ENCODE peak calls at places on chromosomes 4 and X, in six cellular contexts. S, L, N, R, D and T are unnamed samples. For H3K36me3, the result is how much of the 10 kb centered on the place peaks cover.

GRCh38 chr4:78481180-78481579 is 70.4 kb upstream of the ANXA3 start:
- DNase-seq in S (no peak), R (no peak), D (no peak), N (no peak), L (no peak), T (no peak)

GRCh38 chrX:145729635-145730034 is 88.0 kb upstream of the SLITRK2 start:
- DNase-seq in S (no peak), D (no peak), L (no peak), N (no peak), R (peak), T (no peak)

GRCh38 chr4:108620933-108621905 is 843 bp downstream of the RPL34 start:
- DNase-seq in R (no peak), D (no peak), N (no peak), S (no peak), L (no peak), T (no peak)

GRCh38 chrX:48747415-48748026 is 14.0 kb upstream of the GLOD5 start:
- DNase-seq in S (no peak), N (no peak), R (no peak), D (no peak), L (no peak), T (no peak)

GRCh38 chrX:130114141-130114561 is 3.9 kb upstream of the ELF4 start:
- DNase-seq in L (no peak), S (no peak), D (no peak), R (peak), N (no peak), T (no peak)

GRCh38 chrX:13014111-13015094 is 30.0 kb downstream of the FAM9C start:
- DNase-seq in L (no peak), D (no peak), S (no peak), N (no peak), R (no peak), T (no peak)

GRCh38 chrX:45134303-45134702 is 66.4 kb downstream of the DIPK2B start:
- DNase-seq in N (no peak), D (no peak), S (no peak), L (no peak), R (no peak), T (no peak)

GRCh38 chr4:101229116-101229515 is 118.2 kb downstream of the PPP3CA start:
- DNase-seq in L (no peak), R (no peak), S (no peak), N (no peak), D (no peak), T (no peak)

GRCh38 chr4:144562019-144562740 is 83.8 kb upstream of the HHIP start:
- DNase-seq in L (no peak), S (no peak), N (no peak), R (no peak), D (no peak), T (no peak)

GRCh38 chr4:78622253-78622979 is 70.8 kb downstream of the ANXA3 start:
- DNase-seq in D (no peak), N (no peak), S (no peak), L (no peak), R (peak), T (no peak)

GRCh38 chr4:105145059-105145912 is 1.4 kb upstream of the TET2 start:
- DNase-seq in L (no peak), S (no peak), D (no peak), N (no peak), R (no peak), T (no peak)

GRCh38 chrX:73851014-73852009 is 288.3 kb downstream of the CHIC1 start:
- DNase-seq in R (no peak), N (peak), S (no peak), L (no peak), D (peak), T (peak)

GRCh38 chr4:35253331-35253730 is 991.0 kb downstream of the ARAP2 start:
- DNase-seq in R (peak), N (no peak), L (no peak), S (no peak), D (no peak), T (no peak)

GRCh38 chr4:123699823-123700822 is 303.5 kb downstream of the SPRY1 start:
- DNase-seq in N (no peak), D (no peak), S (no peak), R (peak), L (no peak), T (no peak)

GRCh38 chr4:146040623-146041022 is 102.0 kb upstream of the ZNF827 start:
- DNase-seq in S (no peak), L (no peak), R (peak), D (no peak), N (no peak), T (no peak)

GRCh38 chr4:165308174-165308573 is 19.3 kb upstream of the MSMO1 start:
- DNase-seq in S (no peak), L (no peak), R (peak), N (no peak), D (no peak), T (no peak)

GRCh38 chr4:107500551-107500950 is 219.5 kb downstream of the PAPSS1 start:
- DNase-seq in D (no peak), S (no peak), L (no peak), R (no peak), N (no peak), T (no peak)

GRCh38 chr4:74114234-74114633 is 15.2 kb upstream of the CXCL2 start:
- DNase-seq in N (no peak), L (no peak), D (no peak), R (peak), S (no peak), T (no peak)

DNA sequence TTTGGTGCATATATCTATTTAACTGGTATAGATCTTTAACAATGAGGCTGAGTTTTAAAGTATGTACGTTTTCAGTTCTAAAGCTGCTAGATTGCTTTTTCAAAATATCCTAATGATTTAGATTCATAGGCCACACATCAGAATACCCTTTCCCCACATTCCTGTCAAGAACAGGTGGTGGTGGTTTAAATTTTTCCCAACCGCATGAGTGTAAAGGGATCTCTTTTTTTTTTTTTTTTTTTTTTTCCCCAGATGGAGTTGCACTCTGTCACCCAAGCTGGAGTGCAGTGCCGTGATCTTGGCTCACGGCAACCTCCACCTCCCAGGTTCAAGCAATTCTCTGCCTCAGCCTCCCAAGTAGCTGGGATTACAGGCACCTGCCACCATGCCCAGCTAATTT is 28.0 kb downstream of the NUP54 start:
- DNase-seq in N (no peak), R (no peak), S (no peak), D (no peak), L (no peak), T (no peak)
- H3K36me3 ChIP-seq in N (half or more), R (half or more), S (half or more), D (under half), L (half or more), T (half or more)

DNA sequence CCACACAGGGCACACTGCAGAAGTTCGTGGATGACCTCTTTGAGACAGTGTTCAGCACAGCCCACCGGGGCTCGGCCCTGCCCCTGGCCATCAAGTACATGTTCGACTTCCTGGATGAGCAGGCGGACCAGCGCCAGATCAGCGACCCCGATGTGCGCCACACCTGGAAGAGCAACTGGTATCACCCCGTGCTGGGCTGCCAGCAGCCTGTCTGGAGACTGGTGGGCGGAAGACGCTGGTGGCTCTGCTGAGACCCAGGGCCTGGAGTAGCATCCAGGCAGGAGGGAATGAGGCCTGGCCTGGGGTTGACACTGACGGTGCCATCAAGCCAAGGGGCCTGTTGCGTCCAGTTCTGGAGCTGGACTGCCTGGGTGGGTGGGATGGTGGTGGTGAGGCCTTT is 8.6 kb downstream of the LAGE3 start:
- DNase-seq in N (peak), R (no peak), L (peak), S (no peak), D (no peak), T (no peak)
- H3K36me3 ChIP-seq in N (half or more), R (under half), L (half or more), S (under half), D (under half), T (under half)

DNA sequence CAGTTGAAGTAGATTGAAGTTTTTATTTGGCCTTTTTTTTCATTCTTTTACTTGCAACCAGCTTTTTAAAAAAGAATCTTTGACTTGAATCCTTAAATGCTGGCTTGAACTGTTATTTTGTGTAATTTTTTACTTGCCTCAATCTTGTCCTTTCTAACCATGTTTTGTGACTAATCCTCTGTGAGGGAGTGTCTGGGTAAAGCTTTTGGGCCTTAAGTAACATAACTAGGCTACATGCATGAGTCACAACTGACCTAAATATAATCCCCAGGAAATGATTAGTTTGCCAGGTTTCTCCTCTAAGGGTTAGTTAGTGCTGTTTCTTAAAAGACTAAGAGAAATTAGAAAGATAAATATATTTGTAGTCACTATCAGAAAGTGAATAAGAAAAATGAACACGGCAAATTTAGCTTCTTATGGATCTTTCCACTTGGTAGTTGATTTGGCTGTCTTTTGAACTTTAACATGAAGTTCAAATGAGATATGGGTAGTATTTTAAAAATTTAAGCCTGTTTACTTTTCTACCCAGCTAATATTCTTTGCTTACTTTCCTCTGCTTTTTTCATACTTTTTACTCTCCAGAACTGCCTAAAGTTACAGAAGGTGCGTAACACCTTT is 13.0 kb downstream of the EXOC1 start:
- DNase-seq in L (no peak), S (no peak), N (no peak), R (peak), D (no peak), T (no peak)
- H3K36me3 ChIP-seq in L (half or more), S (half or more), N (half or more), R (under half), D (under half), T (under half)

DNA sequence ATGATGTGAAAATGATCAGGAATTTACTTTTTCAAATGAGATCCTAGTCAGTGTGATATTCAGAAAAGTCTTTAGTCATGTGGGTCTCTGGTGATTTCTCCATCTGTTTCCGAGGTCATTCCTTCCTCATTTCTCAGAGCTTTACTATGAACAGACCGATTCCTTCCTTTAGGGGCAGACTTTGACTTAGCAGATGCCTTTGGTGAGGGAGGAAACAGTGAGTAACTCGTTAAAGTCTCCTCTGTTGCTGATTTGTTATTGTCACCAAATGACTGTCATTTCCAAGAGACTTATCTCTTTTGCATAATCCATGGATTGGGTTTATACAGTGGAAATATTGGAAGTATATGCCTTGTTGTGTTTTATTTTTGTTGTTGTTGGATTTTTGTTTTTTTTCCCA is 76.2 kb upstream of the CD99 start:
- DNase-seq in N (no peak), D (no peak), S (no peak), R (peak), L (no peak), T (no peak)
- H3K36me3 ChIP-seq in N (half or more), D (under half), S (under half), R (under half), L (under half), T (under half)

GRCh38 chr4:10108391-10108790 is 8.2 kb downstream of the WDR1 start:
- DNase-seq in S (no peak), D (no peak), R (no peak), L (no peak), N (no peak), T (no peak)

GRCh38 chr4:10108818-10109783 is 7.5 kb downstream of the WDR1 start:
- DNase-seq in R (peak), D (no peak), L (no peak), S (no peak), N (no peak), T (no peak)

GRCh38 chr4:10112658-10113284 is 3.8 kb downstream of the WDR1 start:
- DNase-seq in L (no peak), D (no peak), N (no peak), S (no peak), R (no peak), T (no peak)

GRCh38 chr4:10111067-10111801 is 5.4 kb downstream of the WDR1 start:
- DNase-seq in D (no peak), R (no peak), S (no peak), L (no peak), N (no peak), T (no peak)

GRCh38 chr4:10109995-10110670 is 6.5 kb downstream of the WDR1 start:
- DNase-seq in D (no peak), N (no peak), R (no peak), S (no peak), L (no peak), T (no peak)
- H3K36me3 ChIP-seq in D (under half), N (half or more), R (under half), S (half or more), L (half or more), T (half or more)

DNA sequence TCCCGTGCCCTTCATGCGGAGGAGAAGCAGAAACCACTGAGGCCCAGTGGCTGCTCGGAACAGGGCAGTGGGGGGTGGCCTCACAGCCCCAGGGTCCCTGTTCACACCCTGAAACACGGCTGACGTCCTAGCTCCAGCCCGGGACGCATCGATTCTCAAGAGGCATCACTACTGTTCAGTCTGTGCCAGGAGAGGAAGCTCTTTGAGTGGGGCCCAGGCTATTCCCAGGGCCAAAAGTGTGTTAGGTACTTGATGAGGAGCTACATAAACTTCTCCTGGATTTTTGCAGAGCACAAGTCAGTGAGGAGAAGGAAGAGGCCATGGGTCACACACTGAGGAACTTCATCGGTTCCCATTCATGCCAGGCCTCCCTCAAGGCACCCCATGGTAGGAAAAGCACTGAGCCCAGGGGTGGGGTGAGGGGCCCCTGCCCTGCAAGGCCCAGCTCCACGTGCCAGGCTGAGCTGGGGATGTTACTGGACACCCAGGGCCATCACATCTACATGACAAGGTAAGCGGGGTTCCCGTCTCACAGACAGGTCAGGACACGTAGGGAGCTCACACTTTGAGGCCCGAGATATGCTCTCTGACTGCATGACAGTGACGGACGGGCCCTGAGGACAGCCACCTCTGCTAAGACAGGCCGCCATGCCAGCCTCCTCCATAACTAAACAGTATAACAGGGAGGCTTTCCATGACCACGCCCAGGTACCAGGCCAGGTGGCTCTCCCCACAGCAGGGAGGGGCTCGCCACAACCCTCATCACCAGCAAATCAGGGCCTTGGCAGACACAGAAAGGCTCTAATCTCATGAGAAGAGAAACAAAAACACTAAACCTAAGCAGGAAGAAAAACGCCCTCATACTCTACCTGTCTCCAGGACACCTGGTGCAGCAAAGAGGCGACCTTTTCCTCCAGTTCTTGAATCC is 12.4 kb downstream of the TNIP2 start:
- DNase-seq in N (peak), S (no peak), D (no peak), L (peak), R (no peak), T (no peak)
- H3K36me3 ChIP-seq in N (half or more), S (half or more), D (under half), L (half or more), R (under half), T (half or more)